ENCODE peak calls at places on chromosomes 2 and 18, in six cellular contexts. V, Y, O, P, K and A are unnamed samples.

GRCh38 chr2:99481941-99482340 is 7.9 kb downstream of the REV1 start:
- DNase-seq in V (no peak), Y (no peak), O (no peak), P (no peak), K (peak), A (no peak)

GRCh38 chr2:231181848-231182247 is 16.6 kb upstream of the ARMC9 start:
- DNase-seq in V (no peak), Y (peak), O (no peak), P (no peak), K (peak), A (peak)

GRCh38 chr2:238256111-238256510 is 16.3 kb upstream of the HES6 start:
- DNase-seq in V (no peak), Y (no peak), O (no peak), P (no peak), K (no peak), A (no peak)

GRCh38 chr2:27956895-27957294 is 66.4 kb downstream of the BABAM2 start:
- DNase-seq in V (no peak), Y (no peak), O (no peak), P (no peak), K (no peak), A (no peak)

GRCh38 chr18:10314111-10314510 is 140.3 kb upstream of the APCDD1 start:
- DNase-seq in V (no peak), Y (no peak), O (no peak), P (no peak), K (no peak), A (no peak)

GRCh38 chr2:240814946-240815760 is 4.9 kb downstream of the KIF1A start:
- DNase-seq in V (no peak), Y (no peak), O (no peak), P (no peak), K (no peak), A (no peak)

GRCh38 chr2:214899751-214900150 is 90.3 kb upstream of the BARD1 start:
- DNase-seq in V (no peak), Y (no peak), O (no peak), P (no peak), K (no peak), A (no peak)

GRCh38 chr18:55753643-55754255 is 165.8 kb upstream of the TCF4 start:
- DNase-seq in V (no peak), Y (no peak), O (no peak), P (no peak), K (no peak), A (no peak)

GRCh38 chr18:54766631-54767030 is 61.6 kb upstream of the RAB27B start:
- DNase-seq in V (no peak), Y (no peak), O (no peak), P (no peak), K (no peak), A (no peak)

GRCh38 chr2:234691968-234692955 is 195.4 kb upstream of the ARL4C start:
- DNase-seq in V (no peak), Y (no peak), O (no peak), P (no peak), K (no peak), A (no peak)

GRCh38 chr2:85959826-85960225 is 71.0 kb upstream of the ST3GAL5 start:
- DNase-seq in V (no peak), Y (no peak), O (no peak), P (no peak), K (no peak), A (no peak)

GRCh38 chr2:219736196-219736595 is 108.8 kb downstream of the SLC4A3 start:
- DNase-seq in V (no peak), Y (no peak), O (peak), P (no peak), K (peak), A (no peak)

GRCh38 chr18:26777316-26778053 is 88.0 kb downstream of the AQP4 start:
- DNase-seq in V (no peak), Y (no peak), O (no peak), P (peak), K (peak), A (no peak)

GRCh38 chr2:206851511-206851910 is 86.1 kb downstream of the FASTKD2 start:
- DNase-seq in V (no peak), Y (no peak), O (no peak), P (no peak), K (no peak), A (no peak)

GRCh38 chr2:205403244-205403845 is 279.0 kb upstream of the NRP2 start:
- DNase-seq in V (no peak), Y (no peak), O (no peak), P (no peak), K (no peak), A (no peak)

GRCh38 chr2:171675810-171676345 is 11.4 kb upstream of the DYNC1I2 start:
- DNase-seq in V (no peak), Y (no peak), O (no peak), P (no peak), K (peak), A (no peak)

GRCh38 chr18:75879196-75879595 is 451.7 kb upstream of the SMIM21 start:
- DNase-seq in V (no peak), Y (no peak), O (no peak), P (no peak), K (no peak), A (no peak)

GRCh38 chr2:164847966-164848365 is 6.3 kb upstream of the COBLL1 start:
- DNase-seq in V (no peak), Y (no peak), O (no peak), P (peak), K (no peak), A (no peak)

GRCh38 chr2:187169864-187170263 is 278.2 kb downstream of the CALCRL start:
- DNase-seq in V (no peak), Y (no peak), O (no peak), P (no peak), K (no peak), A (no peak)

GRCh38 chr2:149055751-149056150 is 17.3 kb downstream of the LYPD6B start:
- DNase-seq in V (no peak), Y (no peak), O (no peak), P (no peak), K (no peak), A (no peak)

GRCh38 chr2:233418052-233418760 is 63.9 kb downstream of the DGKD start:
- DNase-seq in V (no peak), Y (no peak), O (no peak), P (no peak), K (no peak), A (no peak)

GRCh38 chr18:56645415-56646016 is 5.6 kb upstream of the WDR7 start:
- DNase-seq in V (no peak), Y (no peak), O (peak), P (no peak), K (peak), A (no peak)

GRCh38 chr2:19736191-19736831 is 165.5 kb downstream of the TTC32 start:
- DNase-seq in V (no peak), Y (no peak), O (no peak), P (no peak), K (no peak), A (no peak)
- H3K27ac ChIP-seq in V (no peak), Y (no peak), O (no peak), P (no peak), K (no peak), A (peak)

GRCh38 chr18:62338446-62339105 is 13.5 kb downstream of the TNFRSF11A start:
- DNase-seq in V (no peak), Y (no peak), O (no peak), P (no peak), K (peak), A (no peak)
- H3K4me3 ChIP-seq in V (no peak), Y (no peak), O (no peak), P (no peak), K (no peak), A (no peak)

GRCh38 chr18:36638224-36638623 is 190.6 kb downstream of the TPGS2 start:
- DNase-seq in V (no peak), Y (no peak), O (no peak), P (no peak), K (no peak), A (no peak)
- H3K27ac ChIP-seq in V (no peak), Y (no peak), O (no peak), P (no peak), K (no peak), A (peak)

DNA sequence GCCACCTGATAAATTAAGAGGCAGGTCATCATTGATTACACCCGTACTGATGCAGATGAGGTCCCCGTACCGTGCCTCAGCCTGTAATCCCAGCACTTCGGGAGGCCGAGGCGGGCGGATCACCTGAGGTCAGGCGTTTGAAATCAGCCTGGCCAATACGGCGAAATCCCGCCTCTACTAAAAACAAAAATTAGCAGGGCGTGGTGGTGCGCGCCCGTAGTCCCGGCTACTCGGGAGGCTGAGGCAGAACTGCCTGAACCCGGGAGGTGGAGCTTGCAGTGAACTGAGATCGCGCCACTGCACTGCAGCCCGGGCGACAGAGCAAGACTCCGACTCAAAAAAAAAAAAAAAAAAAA is 683 bp upstream of the ENOSF1 start:
- DNase-seq in V (no peak), Y (no peak), O (no peak), P (no peak), K (no peak), A (no peak)
- H3K4me3 ChIP-seq in V (peak), Y (peak), O (peak), P (peak), K (no peak), A (no peak)

DNA sequence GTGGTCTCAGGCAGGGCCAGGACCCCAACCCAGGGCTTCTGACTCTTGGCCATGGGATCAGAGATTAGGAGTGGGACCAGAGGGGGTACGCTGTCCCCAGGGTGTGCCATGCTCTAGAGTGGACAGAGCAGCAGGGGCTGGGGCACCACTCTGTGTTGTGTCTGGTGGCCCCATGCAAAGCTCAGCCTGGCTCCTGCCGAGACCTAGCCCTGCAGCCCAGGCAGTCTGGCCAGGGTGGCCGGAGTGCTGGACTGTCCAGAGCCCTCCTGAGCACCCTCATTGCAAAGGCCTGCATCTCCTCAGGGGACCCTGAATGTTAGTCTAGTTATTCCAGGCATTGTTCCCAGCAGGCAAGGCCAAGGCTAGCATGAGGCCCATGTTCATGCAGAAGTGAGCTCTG is 162.3 kb downstream of the TNS1 start:
- DNase-seq in V (no peak), Y (no peak), O (no peak), P (no peak), K (no peak), A (no peak)
- H3K27ac ChIP-seq in V (no peak), Y (peak), O (no peak), P (peak), K (no peak), A (peak)